ENCODE peak calls at places on chromosome 19, in five cellular contexts. O is neural progenitor cell, M is HCT116, T is HL-60, Z is left lung. E is an unnamed sample.

GRCh38 chr19:53365899-53366493 is 491 bp downstream of the ZNF525 start:
- DNase-seq in M (no peak), T (no peak), O (peak), Z (no peak), E (no peak)

GRCh38 chr19:27748551-27749152 is 1464.3 kb downstream of the UQCRFS1 start:
- DNase-seq in T (no peak), O (no peak), Z (no peak), M (no peak), E (no peak)

GRCh38 chr19:7063339-7063738 is 4.9 kb upstream of the MBD3L3 start:
- DNase-seq in Z (no peak), M (no peak), T (no peak), O (peak), E (no peak)

GRCh38 chr19:18967358-18968146 is 26.5 kb upstream of the HOMER3 start:
- DNase-seq in M (no peak), T (peak), Z (peak), O (no peak), E (peak)

GRCh38 chr19:3687774-3688706 is 12.2 kb downstream of the PIP5K1C start:
- DNase-seq in Z (no peak), M (no peak), O (peak), T (no peak), E (no peak)

GRCh38 chr19:13001502-13002388 is 6.5 kb downstream of the NFIX start:
- DNase-seq in O (no peak), T (no peak), Z (peak), M (no peak), E (no peak)

GRCh38 chr19:6459356-6460098 is at the start of gene SLC25A23:
- DNase-seq in Z (peak), T (peak), O (peak), M (peak), E (peak)

GRCh38 chr19:35843676-35844481 is 8.4 kb downstream of the NPHS1 start:
- DNase-seq in Z (no peak), O (peak), T (no peak), M (peak), E (peak)

GRCh38 chr19:28964500-28964899 is 248.5 kb downstream of the UQCRFS1 start:
- DNase-seq in Z (no peak), T (no peak), O (no peak), M (no peak), E (no peak)

GRCh38 chr19:46082728-46083050 is 41.8 kb downstream of the IGFL3 start:
- DNase-seq in T (no peak), M (no peak), O (no peak), Z (no peak), E (peak)

GRCh38 chr19:1979017-1979416 is 36.5 kb downstream of the BTBD2 start:
- DNase-seq in M (no peak), O (no peak), T (no peak), Z (no peak), E (no peak)

GRCh38 chr19:14682084-14682483 is 7.4 kb upstream of the ADGRE3 start:
- DNase-seq in O (no peak), Z (no peak), M (no peak), T (no peak), E (no peak)

GRCh38 chr19:50796128-50796633 is 6.0 kb downstream of the ACP4 start:
- DNase-seq in T (no peak), Z (no peak), O (no peak), M (no peak), E (no peak)

GRCh38 chr19:34082289-34083077 is 89.8 kb upstream of the LSM14A start:
- DNase-seq in O (peak), M (no peak), Z (no peak), T (no peak), E (no peak)

GRCh38 chr19:41808663-41809566 is 12.5 kb downstream of the CEACAM3 start:
- DNase-seq in T (peak), O (no peak), Z (peak), M (no peak), E (no peak)

GRCh38 chr19:29326351-29326750 is 113.4 kb upstream of the UQCRFS1 start:
- DNase-seq in T (no peak), M (no peak), O (no peak), Z (no peak), E (peak)

GRCh38 chr19:29645911-29646310 is 19.4 kb upstream of the PLEKHF1 start:
- DNase-seq in O (no peak), M (no peak), T (no peak), Z (no peak), E (no peak)

GRCh38 chr19:35208121-35208520 is 20.4 kb downstream of the FAM187B start:
- DNase-seq in Z (no peak), O (no peak), T (no peak), M (no peak), E (no peak)

DNA sequence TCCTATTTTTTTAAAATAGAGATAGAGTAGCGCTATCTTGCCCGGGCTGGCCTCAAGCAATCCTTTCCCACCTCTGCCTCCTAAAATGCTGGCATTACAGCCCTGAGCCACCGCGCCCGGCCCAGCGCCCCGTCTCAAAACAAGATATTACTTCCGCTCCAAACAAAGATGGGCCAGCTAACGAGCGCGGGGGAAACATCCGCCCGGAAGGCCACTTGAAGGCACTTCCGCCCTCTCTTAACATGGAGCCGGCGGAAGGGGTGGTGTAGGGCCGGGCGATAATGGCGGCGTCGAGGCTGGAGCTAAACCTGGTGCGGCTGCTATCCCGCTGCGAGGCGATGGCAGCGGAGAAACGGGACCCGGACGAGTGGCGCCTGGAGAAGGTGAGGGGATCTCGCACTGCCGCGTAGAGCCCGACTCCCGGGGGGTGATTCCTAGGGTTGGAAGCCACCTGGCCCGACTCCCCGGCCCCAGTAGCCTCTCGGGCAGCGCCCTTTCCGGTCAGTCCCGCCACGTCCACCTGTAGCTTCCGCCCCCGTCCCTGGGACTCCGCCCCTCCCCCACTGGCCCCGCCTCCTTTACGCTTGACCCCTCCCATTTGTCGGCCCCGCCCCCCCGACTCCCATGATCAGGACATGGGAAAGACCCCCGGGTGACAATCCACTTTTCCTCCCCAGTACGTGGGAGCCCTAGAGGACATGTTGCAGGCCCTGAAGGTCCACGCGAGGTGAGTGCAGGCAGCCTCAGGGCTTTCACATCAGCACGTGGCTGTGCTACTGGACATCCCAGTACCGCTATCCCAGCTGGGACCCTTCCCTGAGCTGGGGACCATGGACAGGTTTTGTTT is at the start of gene USE1:
- DNase-seq in T (peak), Z (peak), O (peak), M (peak), E (peak)
- H3K27ac ChIP-seq in T (peak), Z (peak), O (peak), M (peak), E (peak)

DNA sequence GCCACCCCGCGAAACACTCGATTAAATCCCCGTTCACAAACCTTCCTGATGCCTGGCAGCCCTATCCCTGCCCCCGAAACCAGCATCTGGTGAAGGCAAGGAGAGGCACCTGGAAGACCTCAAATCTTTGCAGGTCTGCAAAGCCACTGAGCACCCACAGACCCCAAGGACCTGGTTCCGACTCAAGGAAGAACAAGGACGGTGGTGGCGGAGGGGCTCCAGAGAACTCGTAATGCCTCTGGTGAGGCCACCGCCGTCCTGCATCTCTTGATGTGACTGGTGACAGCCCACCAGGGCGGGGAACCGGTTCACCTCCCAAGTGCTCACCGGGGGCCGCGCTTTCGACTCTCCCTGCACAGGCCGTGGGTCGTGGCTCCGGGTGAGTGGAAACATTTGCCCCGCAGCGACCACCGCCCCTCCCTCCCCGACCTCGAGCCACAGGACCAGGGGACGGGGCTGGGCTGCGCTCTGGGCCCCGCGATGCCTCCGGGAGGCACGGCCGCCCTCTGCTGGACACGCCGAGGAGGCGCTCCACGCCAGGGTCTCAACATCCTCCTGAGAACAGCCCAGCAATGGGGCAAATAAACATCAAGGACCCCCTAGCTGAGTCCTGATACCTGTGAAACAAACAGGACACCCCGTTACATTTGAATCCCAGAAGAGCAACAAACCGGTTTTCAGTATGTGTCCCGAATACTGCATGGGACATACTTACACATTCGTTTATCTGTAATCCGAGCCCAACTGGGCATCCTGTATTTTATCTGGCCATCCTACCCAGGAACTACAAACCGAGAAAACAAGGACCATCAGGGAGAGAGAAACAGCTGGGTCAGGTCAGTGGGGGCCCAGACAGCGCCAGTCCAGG is 3.9 kb upstream of the PLPP2 start:
- DNase-seq in M (no peak), T (no peak), Z (no peak), O (peak), E (peak)
- TF ChIP-seq CTCF in M (peak), T (peak), Z (peak), O (peak), E (peak)

DNA sequence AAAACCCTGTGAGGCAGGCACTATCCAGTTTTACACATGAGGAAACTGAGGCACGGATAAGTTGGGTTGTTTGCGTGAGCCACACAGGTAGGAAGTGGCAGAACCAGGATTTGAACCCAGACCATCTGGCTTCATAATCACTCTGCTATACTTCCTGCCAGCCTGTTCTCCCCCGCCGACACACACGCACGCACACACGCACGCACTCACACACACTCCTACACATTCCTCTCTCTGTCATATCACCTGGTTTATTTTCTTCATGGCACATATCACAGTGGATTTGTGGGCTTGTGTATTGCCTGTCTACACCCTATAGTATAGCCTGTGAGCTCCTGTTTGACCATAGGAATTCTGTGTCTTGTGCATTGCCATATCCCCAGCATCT is 140.0 kb downstream of the SIPA1L3 start:
- DNase-seq in O (no peak), M (no peak), T (no peak), Z (no peak), E (no peak)
- H3K27ac ChIP-seq in O (no peak), M (no peak), T (no peak), Z (no peak), E (no peak)

GRCh38 chr19:51808333-51808986 is 13.5 kb downstream of the FPR3 start:
- DNase-seq in M (no peak), O (no peak), Z (no peak), T (no peak), E (peak)
- TF ChIP-seq CTCF in M (no peak), O (no peak), Z (no peak), T (no peak), E (no peak)

E was measured in RWPE1.